ENCODE peak calls at places on chromosomes 3 and 15, in five cellular contexts. L is stomach, V is fibroblast of the aortic adventitia, Y is upper lobe of left lung, D is retinal pigment epithelial cell. T is an unnamed sample.

GRCh38 chr15:78302579-78302978 is 3.2 kb upstream of the SKIC8 start:
- DNase-seq in D (peak), L (no peak), V (peak), Y (no peak), T (no peak)

GRCh38 chr3:16897254-16897926 is 12.6 kb downstream of the PLCL2 start:
- DNase-seq in V (no peak), L (no peak), D (no peak), Y (no peak), T (no peak)

GRCh38 chr3:29758108-29759020 is 477.5 kb downstream of the RBMS3 start:
- DNase-seq in L (no peak), D (peak), V (peak), Y (no peak), T (peak)

GRCh38 chr3:73314182-73314951 is 252.9 kb downstream of the EBLN2 start:
- DNase-seq in V (no peak), L (no peak), Y (no peak), D (no peak), T (no peak)

GRCh38 chr3:133895208-133896001 is at the start of gene RAB6B:
- DNase-seq in L (no peak), V (peak), D (no peak), Y (peak), T (no peak)

GRCh38 chr3:20760981-20761380 is 575.0 kb upstream of the SGO1 start:
- DNase-seq in L (no peak), D (no peak), Y (no peak), V (no peak), T (no peak)

GRCh38 chr3:102643546-102643945 is 208.7 kb downstream of the ZPLD1 start:
- DNase-seq in D (no peak), V (no peak), L (no peak), Y (no peak), T (no peak)

GRCh38 chr3:126907557-126907956 is 75.4 kb upstream of the PLXNA1 start:
- DNase-seq in D (no peak), Y (no peak), L (no peak), V (peak), T (no peak)

GRCh38 chr15:88155310-88155709 is 101.2 kb downstream of the NTRK3 start:
- DNase-seq in V (no peak), D (no peak), L (no peak), Y (no peak), T (no peak)

GRCh38 chr15:97995881-97996603 is 35.5 kb downstream of the ARRDC4 start:
- DNase-seq in Y (no peak), V (peak), L (peak), D (no peak), T (no peak)

GRCh38 chr15:63487076-63487757 is 17.2 kb upstream of the USP3 start:
- DNase-seq in V (peak), D (no peak), L (peak), Y (peak), T (no peak)

GRCh38 chr3:188558343-188559068 is 404.5 kb downstream of the LPP start:
- DNase-seq in L (no peak), Y (no peak), D (no peak), V (peak), T (no peak)

GRCh38 chr15:98649996-98650870 is 1.9 kb downstream of the IGF1R start:
- DNase-seq in L (peak), Y (peak), V (peak), D (no peak), T (no peak)

GRCh38 chr3:23712095-23712494 is 93.7 kb upstream of the UBE2E1 start:
- DNase-seq in D (no peak), Y (no peak), V (no peak), L (no peak), T (no peak)

GRCh38 chr15:61062268-61062667 is 166.8 kb downstream of the RORA start:
- DNase-seq in Y (no peak), L (no peak), D (no peak), V (no peak), T (no peak)

GRCh38 chr15:52292780-52293392 is 2.7 kb downstream of the MYO5C start:
- DNase-seq in L (no peak), V (no peak), D (no peak), Y (no peak), T (no peak)

GRCh38 chr15:52294881-52295420 is 653 bp downstream of the MYO5C start:
- DNase-seq in D (no peak), Y (no peak), L (no peak), V (no peak), T (no peak)

GRCh38 chr15:52290800-52291199 is 4.8 kb downstream of the MYO5C start:
- DNase-seq in L (no peak), Y (no peak), V (no peak), D (peak), T (peak)

GRCh38 chr15:52291204-52291603 is 4.4 kb downstream of the MYO5C start:
- DNase-seq in L (no peak), D (no peak), Y (no peak), V (no peak), T (no peak)

DNA sequence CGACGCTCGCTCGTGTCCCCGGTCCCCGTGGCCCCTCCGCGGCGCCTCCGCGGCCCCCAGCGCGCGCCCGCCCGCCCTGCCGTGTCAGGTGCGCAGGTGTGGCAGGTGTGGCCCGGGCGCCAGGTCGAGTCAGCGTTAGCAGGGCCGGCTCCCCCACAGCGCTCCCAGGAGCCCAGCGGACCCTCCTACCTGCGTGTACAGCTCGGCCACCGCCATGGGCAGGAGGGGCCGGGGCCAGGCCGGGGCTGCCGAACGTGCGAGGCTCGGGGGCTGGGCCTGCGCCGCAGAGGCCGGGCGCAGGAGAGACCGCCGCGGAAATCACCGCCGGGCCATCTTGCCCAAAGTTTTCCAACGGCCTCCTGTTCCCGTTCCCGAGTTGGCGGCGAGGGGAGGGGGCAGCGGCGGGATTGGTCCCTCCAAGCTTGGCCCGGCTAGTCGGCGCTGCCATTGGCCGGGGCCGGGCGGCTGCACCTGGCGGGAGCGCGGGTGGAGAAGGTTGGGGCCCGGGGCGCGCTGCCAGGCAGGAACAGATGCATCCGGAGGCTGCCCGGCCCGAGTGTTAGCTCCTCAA is at the start of gene MYO5C:
- DNase-seq in Y (peak), D (no peak), V (no peak), L (peak), T (no peak)
- H3K4me3 ChIP-seq in Y (peak), D (peak), V (peak), L (peak), T (peak)

GRCh38 chr3:12194669-12195161 is 36.0 kb upstream of the TIMP4 start:
- DNase-seq in Y (peak), L (peak), V (peak), D (no peak), T (no peak)
- TF ChIP-seq CTCF in Y (no peak), L (no peak), V (no peak), D (peak), T (peak)

DNA sequence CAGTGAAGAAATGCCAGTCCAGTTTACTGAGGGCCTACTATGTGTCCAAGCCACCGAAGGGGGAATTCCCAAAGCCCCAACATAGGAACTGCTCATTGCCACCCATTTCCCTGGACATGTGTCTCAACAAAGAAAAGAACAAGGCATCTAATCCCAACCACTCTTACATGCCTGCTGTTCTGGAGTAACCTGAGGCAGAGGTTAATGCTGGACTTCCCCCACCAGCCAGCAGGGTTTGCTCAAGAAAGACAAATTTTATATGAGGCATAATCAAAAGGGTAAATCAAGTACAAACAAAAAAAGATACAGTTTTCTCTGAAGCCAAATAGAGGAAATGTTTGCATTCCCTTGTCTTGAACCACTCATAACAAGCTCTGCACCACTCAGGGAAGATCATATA is 4.1 kb downstream of the ADCY5 start:
- DNase-seq in V (no peak), L (no peak), Y (no peak), D (no peak), T (no peak)
- H3K4me3 ChIP-seq in V (no peak), L (peak), Y (no peak), D (no peak), T (no peak)

DNA sequence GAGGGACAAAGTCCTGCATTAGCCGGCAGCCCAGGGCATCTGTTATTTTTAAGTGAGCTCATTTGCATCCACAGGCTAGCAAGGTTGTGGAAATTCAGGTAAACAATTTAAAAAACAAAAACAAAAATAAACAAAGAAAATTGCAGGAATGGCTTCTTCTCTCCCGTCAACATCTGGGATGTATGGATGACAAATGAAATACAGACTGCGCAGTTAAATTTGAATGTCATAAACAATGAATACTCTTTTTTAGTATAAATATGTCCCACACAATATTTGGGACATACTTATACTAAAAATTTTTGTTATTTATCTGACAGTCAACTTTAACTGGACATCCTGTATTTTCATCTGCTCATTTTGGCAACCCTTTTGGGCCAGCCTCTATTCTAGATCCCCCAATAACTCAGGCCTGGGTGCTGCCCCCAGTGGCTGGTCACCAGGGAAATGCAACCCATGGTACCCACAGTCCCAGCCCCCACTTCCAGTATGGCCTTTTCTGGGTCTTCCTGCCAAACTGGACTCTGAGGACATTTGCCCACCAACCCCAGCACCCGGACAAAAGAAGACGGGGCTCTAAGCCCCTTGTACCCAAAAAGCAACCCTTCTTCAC is 12.7 kb downstream of the GRM2 start:
- DNase-seq in L (no peak), V (no peak), D (no peak), Y (no peak), T (no peak)
- TF ChIP-seq CTCF in L (no peak), V (no peak), D (peak), Y (no peak), T (no peak)

GRCh38 chr3:13878711-13879101 is 1.2 kb downstream of the WNT7A start:
- DNase-seq in Y (peak), V (no peak), L (no peak), D (no peak), T (no peak)
- H3K4me3 ChIP-seq in Y (peak), V (no peak), L (peak), D (no peak), T (peak)

DNA sequence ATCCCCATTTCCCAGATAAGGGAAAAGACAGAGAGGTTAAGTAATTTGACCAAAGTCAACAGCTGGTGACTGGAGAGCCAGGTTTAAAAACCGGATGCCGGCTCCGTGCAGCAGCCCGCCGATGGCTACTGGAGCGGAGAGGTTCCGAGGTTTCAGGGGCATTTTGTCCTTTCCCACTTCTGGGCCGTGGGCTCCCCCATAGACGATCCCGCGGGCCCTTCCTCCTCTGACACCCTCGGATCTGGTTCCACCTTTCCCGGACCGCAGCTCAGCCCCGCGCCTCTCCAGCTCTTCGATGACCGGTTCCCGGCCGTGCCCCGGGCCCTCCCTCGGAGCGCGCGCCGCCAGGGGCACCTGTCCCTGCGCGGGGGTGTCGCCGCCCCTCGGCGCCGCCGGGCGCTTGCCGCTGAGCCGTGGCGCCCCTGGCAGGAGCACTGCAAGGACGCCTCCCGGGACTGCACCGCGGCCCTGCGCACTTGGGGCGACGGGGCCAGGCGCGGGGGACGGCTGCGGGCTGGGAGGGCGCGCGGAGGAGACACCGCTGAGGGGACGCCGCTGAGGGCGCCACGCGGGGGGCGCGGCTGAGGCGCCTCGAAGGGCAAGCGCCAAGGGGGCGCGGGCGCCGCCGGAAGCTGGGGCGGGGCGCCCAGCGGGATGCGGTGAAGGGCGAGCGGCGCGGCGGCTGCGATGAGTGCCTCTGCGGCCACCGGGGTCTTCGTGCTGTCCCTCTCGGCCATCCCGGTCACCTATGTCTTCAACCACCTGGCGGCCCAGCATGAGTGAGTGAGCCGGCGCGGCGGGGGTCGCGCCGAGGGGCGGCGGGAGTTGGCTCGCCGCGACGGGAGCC is at the start of gene TM6SF1:
- DNase-seq in Y (peak), L (no peak), V (no peak), D (no peak), T (no peak)
- TF ChIP-seq CTCF in Y (no peak), L (no peak), V (no peak), D (no peak), T (no peak)

GRCh38 chr3:137525471-137525870 is 238.6 kb upstream of the SOX14 start:
- DNase-seq in V (no peak), D (no peak), L (no peak), Y (no peak), T (no peak)
- H3K4me3 ChIP-seq in V (no peak), D (no peak), L (no peak), Y (no peak), T (no peak)

GRCh38 chr15:93483923-93484322 is 394.9 kb upstream of the RGMA start:
- DNase-seq in V (no peak), D (no peak), L (no peak), Y (no peak), T (no peak)

GRCh38 chr15:93485438-93485837 is 396.4 kb upstream of the RGMA start:
- DNase-seq in L (no peak), Y (no peak), D (no peak), V (no peak), T (no peak)

GRCh38 chr15:93488157-93488803 is 399.3 kb upstream of the RGMA start:
- DNase-seq in D (no peak), L (no peak), V (no peak), Y (no peak), T (no peak)

GRCh38 chr15:93486407-93487117 is 397.6 kb upstream of the RGMA start:
- DNase-seq in Y (no peak), V (no peak), L (peak), D (no peak), T (no peak)

GRCh38 chr15:93485922-93486327 is 396.9 kb upstream of the RGMA start:
- DNase-seq in V (peak), L (peak), D (no peak), Y (no peak), T (no peak)
- TF ChIP-seq CTCF in V (no peak), L (no peak), D (no peak), Y (no peak), T (no peak)